ENCODE peak calls at places on chromosome X, in eight cellular contexts. P is right lobe of liver, R is GM12878, G is uterus, O is suprapubic skin, X is ovary, C is HCT116, K is tibial nerve. W is an unnamed sample. For H3K36me3, the result is how much of the 10 kb centered on the place peaks cover.

GRCh38 chrX:15114865-15115566 is 154.9 kb downstream of the ASB9 start:
- DNase-seq in P (no peak), R (no peak), G (no peak), O (no peak), X (no peak), C (no peak), K (no peak), W (no peak)

GRCh38 chrX:10326578-10326977 is 169.8 kb downstream of the CLCN4 start:
- DNase-seq in P (no peak), R (no peak), G (no peak), O (no peak), X (no peak), C (peak), K (no peak), W (no peak)

GRCh38 chrX:43557792-43558191 is 98.3 kb upstream of the MAOA start:
- DNase-seq in P (no peak), R (peak), G (peak), O (no peak), X (peak), C (peak), K (peak), W (peak)

GRCh38 chrX:133171962-133172708 is 46.0 kb downstream of the TFDP3 start:
- DNase-seq in P (no peak), R (no peak), G (no peak), O (no peak), X (no peak), C (peak), K (no peak), W (no peak)

GRCh38 chrX:19630228-19630627 is 114.9 kb upstream of the MAP3K15 start:
- DNase-seq in P (no peak), R (peak), G (no peak), O (no peak), X (no peak), C (no peak), K (no peak), W (no peak)

GRCh38 chrX:101744085-101744484 is 84.4 kb upstream of the ARMCX2 start:
- DNase-seq in P (no peak), R (no peak), G (no peak), O (no peak), X (no peak), C (no peak), K (no peak), W (no peak)

GRCh38 chrX:72052415-72053090 is 79.2 kb downstream of the RTL5 start:
- DNase-seq in P (no peak), R (no peak), G (no peak), O (no peak), X (no peak), C (no peak), K (no peak), W (no peak)

GRCh38 chrX:9326369-9326768 is 138.5 kb upstream of the TBL1X start:
- DNase-seq in P (no peak), R (no peak), G (no peak), O (no peak), X (no peak), C (no peak), K (no peak), W (no peak)

GRCh38 chrX:123525131-123525725 is 207.6 kb downstream of the THOC2 start:
- DNase-seq in P (no peak), R (no peak), G (no peak), O (no peak), X (no peak), C (no peak), K (no peak), W (no peak)

GRCh38 chrX:153667931-153668396 is 5.6 kb downstream of the PNCK start:
- DNase-seq in P (peak), R (peak), G (peak), O (peak), X (peak), C (peak), K (peak), W (peak)

GRCh38 chrX:110402091-110402854 is 43.6 kb downstream of the RTL9 start:
- DNase-seq in P (no peak), R (no peak), G (peak), O (peak), X (no peak), C (no peak), K (peak), W (no peak)

GRCh38 chrX:68428431-68428830 is 4.9 kb downstream of the OPHN1 start:
- DNase-seq in P (no peak), R (no peak), G (no peak), O (no peak), X (no peak), C (no peak), K (no peak), W (no peak)

GRCh38 chrX:17046478-17047097 is 100.1 kb downstream of the REPS2 start:
- DNase-seq in P (no peak), R (peak), G (peak), O (peak), X (peak), C (peak), K (peak), W (peak)

GRCh38 chrX:143378851-143379250 is 138.4 kb downstream of the SPANXN3 start:
- DNase-seq in P (no peak), R (no peak), G (no peak), O (no peak), X (no peak), C (no peak), K (no peak), W (no peak)

GRCh38 chrX:56994375-56995270 is 718 bp downstream of the SPIN3 start:
- DNase-seq in P (no peak), R (no peak), G (no peak), O (no peak), X (peak), C (no peak), K (no peak), W (peak)

GRCh38 chrX:72002886-72003285 is 92.2 kb downstream of the NHSL2 start:
- DNase-seq in P (no peak), R (no peak), G (no peak), O (no peak), X (no peak), C (no peak), K (no peak), W (no peak)

GRCh38 chrX:153731117-153731844 is 6.6 kb downstream of the ABCD1 start:
- DNase-seq in P (no peak), R (no peak), G (no peak), O (no peak), X (no peak), C (no peak), K (peak), W (no peak)

DNA sequence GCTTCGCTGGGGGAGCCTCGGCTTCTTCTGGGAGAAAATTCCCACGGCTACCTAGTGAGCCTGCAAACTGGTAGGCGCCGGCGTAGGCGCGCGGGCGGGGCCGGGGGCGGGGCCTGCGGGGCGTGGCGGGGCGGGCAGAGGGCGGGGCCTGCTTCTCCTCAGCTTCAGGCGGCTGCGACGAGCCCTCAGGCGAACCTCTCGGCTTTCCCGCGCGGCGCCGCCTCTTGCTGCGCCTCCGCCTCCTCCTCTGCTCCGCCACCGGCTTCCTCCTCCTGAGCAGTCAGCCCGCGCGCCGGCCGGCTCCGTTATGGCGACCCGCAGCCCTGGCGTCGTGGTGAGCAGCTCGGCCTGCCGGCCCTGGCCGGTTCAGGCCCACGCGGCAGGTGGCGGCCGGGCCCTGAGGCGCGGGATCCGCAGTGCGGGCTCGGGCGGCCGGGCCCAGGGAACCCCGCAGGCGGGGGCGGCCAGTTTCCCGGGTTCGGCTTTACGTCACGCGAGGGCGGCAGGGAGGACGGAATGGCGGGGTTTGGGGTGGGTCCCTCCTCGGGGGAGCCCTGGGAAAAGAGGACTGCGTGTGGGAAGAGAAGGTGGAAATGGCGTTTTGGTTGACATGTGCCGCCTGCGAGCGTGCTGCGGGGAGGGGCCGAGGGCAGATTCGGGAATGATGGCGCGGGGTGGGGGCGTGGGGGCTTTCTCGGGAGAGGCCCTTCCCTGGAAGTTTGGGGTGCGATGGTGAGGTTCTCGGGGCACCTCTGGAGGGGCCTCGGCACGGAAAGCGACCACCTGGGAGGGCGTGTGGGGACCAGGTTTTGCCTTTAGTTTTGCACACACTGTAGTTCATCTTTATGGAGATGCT is at the start of gene HPRT1:
- DNase-seq in P (peak), R (no peak), G (peak), O (peak), X (peak), C (peak), K (peak), W (peak)
- TF ChIP-seq POLR2A in P (peak), R (peak), G (peak), O (no peak), X (peak), C (no peak), K (peak), W (peak)

GRCh38 chrX:103586659-103587058 is 1.3 kb downstream of the TCEAL4 start:
- DNase-seq in P (no peak), R (no peak), G (no peak), O (no peak), X (no peak), C (no peak), K (no peak), W (no peak)

GRCh38 chrX:103584606-103585005 is 709 bp upstream of the TCEAL4 start:
- DNase-seq in P (no peak), R (no peak), G (peak), O (no peak), X (no peak), C (no peak), K (no peak), W (no peak)

GRCh38 chrX:103585421-103586313 is at the start of gene TCEAL4:
- DNase-seq in P (peak), R (no peak), G (peak), O (peak), X (peak), C (no peak), K (peak), W (peak)

GRCh38 chrX:103586314-103586646 is 965 bp downstream of the TCEAL4 start:
- DNase-seq in P (no peak), R (no peak), G (peak), O (no peak), X (no peak), C (no peak), K (no peak), W (peak)
- H3K27ac ChIP-seq in P (peak), R (no peak), G (peak), O (peak), X (peak), C (peak), K (peak), W (peak)

DNA sequence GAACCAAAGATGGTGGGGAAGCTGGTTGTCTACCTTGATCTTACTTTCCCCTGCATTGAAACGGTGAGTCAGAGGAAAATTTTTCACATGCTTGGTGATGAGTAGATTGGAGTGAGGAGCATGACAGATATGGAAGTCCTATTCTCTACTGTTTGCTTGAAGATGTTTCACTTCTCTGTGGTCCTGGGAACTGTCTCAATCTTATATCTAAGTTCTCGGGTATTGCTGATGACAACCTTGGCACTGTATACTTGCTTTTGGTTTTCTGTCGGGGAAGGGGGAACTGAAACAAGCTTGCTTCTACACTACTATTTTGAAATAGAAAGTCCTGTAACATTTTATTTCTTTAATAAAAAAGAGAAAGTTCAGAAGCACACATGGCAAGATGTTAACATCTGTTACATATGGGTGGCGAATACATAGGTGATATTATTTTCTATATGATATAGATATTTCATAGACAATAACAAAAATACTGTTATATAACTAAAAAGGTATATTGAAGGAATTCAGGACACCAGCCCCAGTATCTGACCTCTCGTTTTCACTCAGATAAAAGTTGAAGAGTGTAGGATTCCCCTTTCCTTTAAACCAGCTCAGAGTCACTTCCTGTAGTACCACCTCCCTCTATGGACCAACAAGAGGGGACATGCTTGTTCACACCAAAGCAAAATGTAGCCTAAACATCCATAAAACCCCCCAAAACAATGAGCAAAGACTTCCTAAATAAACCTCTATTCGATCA is 88.8 kb downstream of the FMR1NB start:
- DNase-seq in P (no peak), R (peak), G (no peak), O (no peak), X (no peak), C (no peak), K (no peak), W (no peak)
- H3K36me3 ChIP-seq in P (under half), R (under half), G (under half), O (under half), X (under half), C (under half), K (under half), W (under half)

GRCh38 chrX:129739591-129739990 is 812 bp downstream of the XPNPEP2 start:
- DNase-seq in P (no peak), R (no peak), G (no peak), O (peak), X (no peak), C (no peak), K (no peak), W (no peak)

GRCh38 chrX:129738466-129739308 is at the start of gene XPNPEP2:
- DNase-seq in P (no peak), R (no peak), G (peak), O (peak), X (peak), C (no peak), K (peak), W (no peak)

GRCh38 chrX:129744881-129745321 is 6.1 kb downstream of the XPNPEP2 start:
- DNase-seq in P (no peak), R (no peak), G (no peak), O (no peak), X (no peak), C (no peak), K (no peak), W (no peak)

GRCh38 chrX:129743835-129744234 is 5.1 kb downstream of the XPNPEP2 start:
- DNase-seq in P (no peak), R (no peak), G (no peak), O (no peak), X (no peak), C (no peak), K (no peak), W (no peak)

GRCh38 chrX:129741880-129742758 is 3.3 kb downstream of the XPNPEP2 start:
- DNase-seq in P (no peak), R (no peak), G (no peak), O (no peak), X (no peak), C (no peak), K (no peak), W (no peak)
- TF ChIP-seq POLR2A in P (no peak), R (no peak), G (no peak), O (no peak), X (no peak), C (no peak), K (no peak), W (no peak)

GRCh38 chrX:151873096-151873495 is 39.6 kb upstream of the MAGEA4 start:
- DNase-seq in P (no peak), R (no peak), G (no peak), O (no peak), X (no peak), C (no peak), K (no peak), W (no peak)

GRCh38 chrX:151875270-151876026 is 37.2 kb upstream of the MAGEA4 start:
- DNase-seq in P (no peak), R (no peak), G (no peak), O (no peak), X (no peak), C (no peak), K (no peak), W (peak)

GRCh38 chrX:151871244-151871643 is 41.4 kb upstream of the MAGEA4 start:
- DNase-seq in P (no peak), R (no peak), G (no peak), O (no peak), X (no peak), C (peak), K (no peak), W (peak)

DNA sequence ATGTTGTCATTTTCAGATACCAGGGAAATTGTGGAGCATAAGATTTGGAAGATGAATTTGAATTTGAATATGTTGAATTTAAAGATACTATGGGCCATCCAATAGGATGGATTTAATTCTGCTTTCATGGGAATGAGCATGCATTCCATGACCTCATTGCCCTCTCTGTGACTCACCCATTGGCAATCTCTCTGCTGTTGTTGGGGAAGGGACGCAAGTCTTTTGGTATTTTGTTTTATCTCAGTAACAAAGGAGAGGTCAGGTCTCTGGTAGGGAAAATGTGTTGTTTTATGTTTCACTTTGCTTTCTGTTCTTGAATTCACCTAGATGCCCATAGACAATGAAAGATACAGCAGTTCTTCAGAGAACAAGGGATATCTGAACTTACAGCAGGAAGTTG is 42.1 kb upstream of the MAGEA4 start:
- DNase-seq in P (no peak), R (no peak), G (no peak), O (no peak), X (no peak), C (peak), K (no peak), W (peak)
- H3K27ac ChIP-seq in P (no peak), R (no peak), G (no peak), O (no peak), X (no peak), C (no peak), K (no peak), W (peak)